ENCODE peak calls at places on chromosomes 12 and 14, in eight cellular contexts. O is heart right ventricle; R is progenitor cell of endocrine pancreas; J is Ammon's horn; P is stimulated activated CD8-positive, alpha-beta memory T cell treated with anti-CD3 and anti-CD28 coated beads, Interleukin-15, amount 100 ng/mL, for 24 hours; Y is stimulated activated naive B cell treated with anti-CD40 and anti-IgM and Interleukin-4, amounts not matched to agents 10 μg/mL and 1 μg/mL and 100 μg/mL, for 72 hours; T is stimulated activated CD4-positive, alpha-beta T cell treated with anti-CD3 and anti-CD28 coated beads, Interleukin-12 subunit alpha, Interleukin-12 subunit beta, amount 100 ng/mL, for 24 hours; D is HepG2. Z is an unnamed sample.

GRCh38 chr14:56379956-56380355 is 199.6 kb upstream of the TMEM260 start:
- DNase-seq in O (no peak), R (no peak), J (no peak), P (no peak), Y (no peak), T (no peak), D (no peak), Z (no peak)

GRCh38 chr14:21097616-21098133 is 780 bp downstream of the ZNF219 start:
- DNase-seq in O (peak), R (peak), J (no peak), P (no peak), Y (no peak), T (no peak), D (no peak), Z (no peak)

GRCh38 chr14:33736979-33737378 is 213.9 kb downstream of the EGLN3 start:
- DNase-seq in O (no peak), R (no peak), J (no peak), P (no peak), Y (no peak), T (no peak), D (no peak), Z (no peak)

GRCh38 chr12:94650143-94651056 is at the start of gene TMCC3:
- DNase-seq in O (peak), R (peak), J (peak), P (no peak), Y (no peak), T (no peak), D (no peak), Z (peak)

GRCh38 chr12:108858399-108859074 is 1.2 kb upstream of the SSH1 start:
- DNase-seq in O (no peak), R (no peak), J (no peak), P (no peak), Y (no peak), T (no peak), D (no peak), Z (no peak)

GRCh38 chr12:14239350-14239934 is 126.0 kb upstream of the ATF7IP start:
- DNase-seq in O (no peak), R (no peak), J (peak), P (no peak), Y (peak), T (no peak), D (peak), Z (no peak)

GRCh38 chr14:104551851-104552737 is 27.5 kb upstream of the C14orf180 start:
- DNase-seq in O (no peak), R (no peak), J (no peak), P (no peak), Y (no peak), T (no peak), D (no peak), Z (no peak)

GRCh38 chr12:49643961-49644619 is 20.7 kb downstream of the PRPF40B start:
- DNase-seq in O (no peak), R (no peak), J (no peak), P (no peak), Y (no peak), T (no peak), D (no peak), Z (no peak)

GRCh38 chr12:128852885-128853284 is 393 bp upstream of the GLT1D1 start:
- DNase-seq in O (no peak), R (no peak), J (no peak), P (no peak), Y (no peak), T (no peak), D (no peak), Z (no peak)

GRCh38 chr12:33438890-33439586 is 581 bp downstream of the SYT10 start:
- DNase-seq in O (no peak), R (peak), J (no peak), P (no peak), Y (no peak), T (no peak), D (no peak), Z (peak)

Z was measured in small intestine.